ENCODE peak calls at places on chromosomes 16 and 17, in ten cellular contexts. S is bronchial epithelial cell, L is uterus, C is psoas muscle, V is osteoblast, R is Calu3, B is cardiac muscle cell, N is B cell, K is neural crest cell, G is transverse colon. X is an unnamed sample.

GRCh38 chr16:87724490-87725291 is 41.1 kb downstream of the KLHDC4 start:
- DNase-seq in S (no peak), L (no peak), C (no peak), V (no peak), R (no peak), B (no peak), N (no peak), K (no peak), G (peak), X (no peak)

GRCh38 chr17:67633751-67634191 is 84.0 kb upstream of the NOL11 start:
- DNase-seq in S (no peak), L (no peak), C (no peak), V (peak), R (no peak), B (no peak), N (no peak), K (no peak), G (no peak), X (no peak)

GRCh38 chr17:7190276-7190917 is 11.2 kb upstream of the ASGR1 start:
- DNase-seq in S (no peak), L (no peak), C (no peak), V (peak), R (no peak), B (no peak), N (no peak), K (no peak), G (no peak), X (no peak)

GRCh38 chr17:73645050-73645871 is 1.0 kb upstream of the SDK2 start:
- DNase-seq in S (peak), L (no peak), C (peak), V (peak), R (peak), B (peak), N (peak), K (peak), G (peak), X (peak)

GRCh38 chr17:71273451-71273850 is 847.4 kb upstream of the SOX9 start:
- DNase-seq in S (no peak), L (no peak), C (no peak), V (no peak), R (no peak), B (no peak), N (no peak), K (no peak), G (no peak), X (no peak)

GRCh38 chr16:48511071-48511540 is 98.9 kb downstream of the N4BP1 start:
- DNase-seq in S (peak), L (no peak), C (no peak), V (peak), R (no peak), B (no peak), N (no peak), K (no peak), G (no peak), X (no peak)

GRCh38 chr16:70252355-70252988 is 732 bp upstream of the EXOSC6 start:
- DNase-seq in S (no peak), L (no peak), C (no peak), V (peak), R (peak), B (peak), N (no peak), K (peak), G (no peak), X (no peak)

GRCh38 chr17:44204453-44204882 is 4.8 kb upstream of the ATXN7L3 start:
- DNase-seq in S (peak), L (no peak), C (no peak), V (peak), R (no peak), B (no peak), N (no peak), K (no peak), G (no peak), X (no peak)

GRCh38 chr16:19743816-19744159 is 25.7 kb downstream of the IQCK start:
- DNase-seq in S (no peak), L (no peak), C (no peak), V (no peak), R (no peak), B (no peak), N (no peak), K (no peak), G (no peak), X (no peak)

GRCh38 chr16:88790312-88791150 is 5.5 kb upstream of the PIEZO1 start:
- DNase-seq in S (no peak), L (no peak), C (no peak), V (peak), R (no peak), B (no peak), N (peak), K (no peak), G (peak), X (no peak)

GRCh38 chr17:10598620-10599019 is 49.2 kb upstream of the MYH2 start:
- DNase-seq in S (no peak), L (no peak), C (no peak), V (no peak), R (no peak), B (no peak), N (no peak), K (no peak), G (no peak), X (no peak)

GRCh38 chr16:799948-800833 is at the start of gene GNG13:
- DNase-seq in S (no peak), L (no peak), C (no peak), V (no peak), R (peak), B (no peak), N (no peak), K (no peak), G (no peak), X (no peak)

GRCh38 chr16:85391769-85392583 is 221.1 kb upstream of the GSE1 start:
- DNase-seq in S (peak), L (no peak), C (no peak), V (peak), R (no peak), B (no peak), N (no peak), K (no peak), G (no peak), X (no peak)

GRCh38 chr17:78879679-78880186 is 23.3 kb downstream of the CEP295NL start:
- DNase-seq in S (no peak), L (peak), C (peak), V (peak), R (no peak), B (no peak), N (peak), K (no peak), G (peak), X (no peak)

GRCh38 chr16:53809088-53809951 is 105.4 kb downstream of the FTO start:
- DNase-seq in S (peak), L (no peak), C (no peak), V (no peak), R (no peak), B (no peak), N (no peak), K (no peak), G (no peak), X (no peak)

GRCh38 chr17:42720996-42721583 is 23.8 kb downstream of the EZH1 start:
- DNase-seq in S (peak), L (no peak), C (no peak), V (peak), R (peak), B (peak), N (peak), K (peak), G (no peak), X (peak)

GRCh38 chr16:69669577-69669976 is 56.8 kb downstream of the NQO1 start:
- DNase-seq in S (no peak), L (no peak), C (no peak), V (no peak), R (no peak), B (no peak), N (no peak), K (no peak), G (no peak), X (no peak)

GRCh38 chr16:68072038-68072695 is 13.0 kb upstream of the NFATC3 start:
- DNase-seq in S (peak), L (no peak), C (peak), V (peak), R (no peak), B (no peak), N (no peak), K (no peak), G (peak), X (no peak)

GRCh38 chr16:55915116-55915827 is 40.1 kb upstream of the CES5A start:
- DNase-seq in S (no peak), L (no peak), C (no peak), V (no peak), R (no peak), B (no peak), N (no peak), K (no peak), G (no peak), X (no peak)

GRCh38 chr17:28916302-28916934 is 13.5 kb upstream of the DHRS13 start:
- DNase-seq in S (peak), L (peak), C (no peak), V (no peak), R (peak), B (peak), N (no peak), K (peak), G (no peak), X (no peak)

GRCh38 chr16:10876799-10877341 is at the start of gene CIITA:
- DNase-seq in S (peak), L (no peak), C (peak), V (peak), R (peak), B (no peak), N (peak), K (no peak), G (peak), X (peak)

GRCh38 chr16:2962334-2963073 is 1.6 kb upstream of the KREMEN2 start:
- DNase-seq in S (no peak), L (no peak), C (no peak), V (peak), R (no peak), B (no peak), N (no peak), K (no peak), G (no peak), X (no peak)

GRCh38 chr17:11814655-11815262 is 182.5 kb downstream of the ZNF18 start:
- DNase-seq in S (no peak), L (no peak), C (no peak), V (no peak), R (no peak), B (no peak), N (no peak), K (no peak), G (no peak), X (no peak)

GRCh38 chr16:86048882-86049585 is 150.1 kb downstream of the IRF8 start:
- DNase-seq in S (no peak), L (no peak), C (no peak), V (peak), R (no peak), B (no peak), N (no peak), K (no peak), G (peak), X (no peak)

GRCh38 chr17:11459780-11460426 is 138.4 kb upstream of the DNAH9 start:
- DNase-seq in S (no peak), L (peak), C (no peak), V (no peak), R (no peak), B (peak), N (no peak), K (no peak), G (no peak), X (no peak)

GRCh38 chr17:59848385-59848668 is 44.4 kb downstream of the TUBD1 start:
- DNase-seq in S (no peak), L (no peak), C (no peak), V (no peak), R (no peak), B (no peak), N (no peak), K (no peak), G (no peak), X (no peak)

GRCh38 chr16:78478267-78478821 is 378.9 kb downstream of the WWOX start:
- DNase-seq in S (no peak), L (no peak), C (no peak), V (no peak), R (no peak), B (no peak), N (no peak), K (no peak), G (no peak), X (no peak)

GRCh38 chr16:83015871-83016270 is 389.1 kb downstream of the CDH13 start:
- DNase-seq in S (no peak), L (no peak), C (no peak), V (no peak), R (no peak), B (no peak), N (no peak), K (no peak), G (no peak), X (no peak)

GRCh38 chr17:81609541-81610353 is 27.2 kb downstream of the NPLOC4 start:
- DNase-seq in S (no peak), L (no peak), C (no peak), V (no peak), R (no peak), B (no peak), N (no peak), K (no peak), G (no peak), X (no peak)

GRCh38 chr16:12458591-12459400 is 344.9 kb downstream of the CPPED1 start:
- DNase-seq in S (no peak), L (no peak), C (peak), V (no peak), R (no peak), B (no peak), N (peak), K (no peak), G (peak), X (no peak)

GRCh38 chr17:6748617-6749016 is 7.2 kb upstream of the XAF1 start:
- DNase-seq in S (no peak), L (no peak), C (no peak), V (no peak), R (no peak), B (no peak), N (no peak), K (no peak), G (no peak), X (no peak)

GRCh38 chr16:78563905-78564304 is 464.5 kb downstream of the WWOX start:
- DNase-seq in S (peak), L (no peak), C (no peak), V (no peak), R (no peak), B (no peak), N (no peak), K (no peak), G (no peak), X (no peak)

GRCh38 chr16:57187508-57187854 is 1.4 kb downstream of the RSPRY1 start:
- DNase-seq in S (no peak), L (no peak), C (no peak), V (no peak), R (no peak), B (no peak), N (no peak), K (no peak), G (no peak), X (no peak)

GRCh38 chr17:78973196-78973595 is 6.5 kb downstream of the LGALS3BP start:
- DNase-seq in S (no peak), L (no peak), C (no peak), V (peak), R (no peak), B (peak), N (no peak), K (no peak), G (no peak), X (no peak)

GRCh38 chr17:56478836-56479447 is 114.6 kb upstream of the NOG start:
- DNase-seq in S (peak), L (no peak), C (no peak), V (no peak), R (no peak), B (peak), N (no peak), K (no peak), G (no peak), X (no peak)

GRCh38 chr16:56970934-56971767 is 9.4 kb downstream of the CETP start:
- DNase-seq in S (no peak), L (no peak), C (no peak), V (no peak), R (no peak), B (no peak), N (peak), K (no peak), G (no peak), X (no peak)

DNA sequence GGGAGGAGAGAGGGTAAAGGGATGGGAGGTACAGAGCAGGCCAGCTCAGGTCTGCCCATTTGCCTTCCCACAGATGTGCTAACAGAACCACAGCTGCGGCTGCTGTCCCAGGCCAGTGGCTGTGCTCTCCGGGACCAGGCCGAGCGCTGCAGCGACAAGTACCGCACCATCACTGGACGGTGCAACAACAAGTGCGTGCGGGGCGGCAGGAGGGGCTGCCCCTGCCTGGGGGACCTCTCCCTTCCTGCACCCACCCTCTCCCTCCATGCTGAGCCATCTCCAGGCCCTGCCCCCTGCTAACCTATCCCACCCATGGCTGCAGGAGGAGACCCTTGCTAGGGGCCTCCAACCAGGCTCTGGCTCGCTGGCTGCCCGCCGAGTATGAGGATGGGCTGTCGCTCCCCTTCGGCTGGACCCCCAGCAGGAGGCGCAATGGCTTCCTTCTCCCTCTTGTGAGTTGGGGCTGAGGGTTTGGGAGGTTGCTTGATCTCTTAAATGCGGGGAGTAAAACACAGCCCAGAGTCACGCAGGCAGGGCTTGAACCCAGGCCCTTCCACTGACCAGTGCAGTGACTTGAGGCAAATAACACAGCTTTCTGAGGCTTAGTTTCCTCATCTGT is 1.2 kb downstream of the EPX start:
- DNase-seq in S (no peak), L (no peak), C (no peak), V (no peak), R (no peak), B (no peak), N (no peak), K (no peak), G (no peak), X (no peak)
- TF ChIP-seq CTCF in S (no peak), L (no peak), C (no peak), V (no peak), R (no peak), B (no peak), N (no peak), K (no peak), G (no peak), X (no peak)

GRCh38 chr17:39193346-39193745 is 4.1 kb downstream of the CACNB1 start:
- DNase-seq in S (no peak), L (no peak), C (peak), V (peak), R (no peak), B (no peak), N (no peak), K (no peak), G (no peak), X (no peak)
- TF ChIP-seq CTCF in S (no peak), L (no peak), C (no peak), V (no peak), R (no peak), B (no peak), N (no peak), K (no peak), G (no peak), X (no peak)

DNA sequence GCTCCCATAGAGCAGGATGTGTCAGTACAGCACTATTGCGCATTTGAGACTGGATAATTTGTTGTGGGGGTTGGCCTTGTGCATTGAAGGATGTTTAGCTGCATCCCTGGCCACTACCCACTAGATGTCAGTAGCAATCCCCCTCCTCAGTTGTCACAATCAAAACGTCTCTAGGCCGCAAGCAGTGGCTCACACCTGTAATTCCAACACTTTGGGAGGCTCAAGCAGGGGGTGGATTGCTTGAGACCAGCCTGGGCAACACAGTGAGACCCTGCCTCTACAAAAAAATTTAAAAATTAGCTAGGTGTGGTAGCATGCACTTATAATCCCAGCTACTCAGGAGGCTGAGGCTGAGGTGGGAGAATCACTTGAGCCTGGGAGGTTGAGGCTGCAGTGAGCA is 48.4 kb downstream of the CENPV start:
- DNase-seq in S (peak), L (no peak), C (no peak), V (no peak), R (peak), B (peak), N (no peak), K (peak), G (no peak), X (no peak)
- TF ChIP-seq CTCF in S (peak), L (no peak), C (peak), V (peak), R (peak), B (peak), N (peak), K (peak), G (peak), X (no peak)

GRCh38 chr17:49908782-49909714 is 59.9 kb upstream of the DLX4 start:
- DNase-seq in S (no peak), L (no peak), C (no peak), V (no peak), R (no peak), B (no peak), N (no peak), K (no peak), G (no peak), X (no peak)

GRCh38 chr17:49907279-49907678 is 59.4 kb upstream of the TAC4 start:
- DNase-seq in S (no peak), L (no peak), C (no peak), V (no peak), R (no peak), B (no peak), N (no peak), K (no peak), G (no peak), X (no peak)

GRCh38 chr17:49913226-49914095 is 55.5 kb upstream of the DLX4 start:
- DNase-seq in S (peak), L (no peak), C (no peak), V (peak), R (no peak), B (no peak), N (no peak), K (no peak), G (no peak), X (no peak)

GRCh38 chr17:49910858-49911204 is 58.2 kb upstream of the DLX4 start:
- DNase-seq in S (no peak), L (no peak), C (no peak), V (no peak), R (no peak), B (no peak), N (no peak), K (no peak), G (no peak), X (no peak)

DNA sequence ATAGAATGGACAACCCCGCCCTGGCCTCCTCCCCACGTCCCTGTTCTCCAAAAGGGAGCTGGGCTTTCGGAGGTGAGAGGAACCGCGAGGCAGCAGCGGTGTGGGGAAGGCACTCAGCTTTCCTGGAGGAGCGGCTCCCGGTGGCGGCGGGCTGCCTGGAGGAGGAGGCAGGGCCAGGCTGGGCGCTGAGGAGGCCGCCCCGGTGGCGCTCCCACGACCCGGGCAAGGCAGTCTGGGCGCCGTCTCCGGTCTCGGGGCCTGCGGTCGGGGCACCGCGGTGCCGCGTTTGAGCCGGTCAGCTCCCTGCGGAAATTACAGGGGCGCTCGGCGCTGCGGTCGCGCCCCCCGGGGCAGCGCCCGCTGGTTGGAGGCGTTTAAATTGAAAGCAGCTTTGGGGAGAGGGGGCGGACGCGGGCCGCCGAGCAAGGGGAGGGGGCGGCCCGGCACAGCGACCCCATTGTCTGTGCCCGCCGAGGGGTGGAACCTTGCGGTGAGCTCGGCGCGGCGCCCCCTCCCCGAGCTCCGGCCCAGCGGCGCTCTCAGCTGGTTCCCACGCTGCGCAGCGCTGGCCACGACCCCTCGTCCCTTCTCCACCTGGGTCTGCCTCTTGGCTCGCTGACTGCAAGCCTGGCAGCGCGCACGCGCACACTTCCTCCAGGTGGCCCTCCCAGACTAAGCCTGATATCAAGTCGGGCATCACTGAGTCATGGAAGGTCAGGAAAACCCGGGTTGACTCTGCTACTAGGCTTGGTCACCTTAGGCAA is 58.7 kb upstream of the DLX4 start:
- DNase-seq in S (peak), L (no peak), C (no peak), V (no peak), R (peak), B (peak), N (no peak), K (no peak), G (no peak), X (no peak)
- TF ChIP-seq CTCF in S (no peak), L (no peak), C (no peak), V (no peak), R (no peak), B (no peak), N (no peak), K (no peak), G (no peak), X (no peak)

GRCh38 chr17:41635121-41636097 is 11.0 kb upstream of the KRT17 start:
- DNase-seq in S (no peak), L (no peak), C (no peak), V (peak), R (no peak), B (no peak), N (no peak), K (no peak), G (no peak), X (no peak)
- TF ChIP-seq CTCF in S (no peak), L (no peak), C (no peak), V (no peak), R (no peak), B (no peak), N (no peak), K (no peak), G (no peak), X (no peak)